ENCODE peak calls at places on chromosomes 13 and 19, in five cellular contexts. One of them, this sample, is unnamed.
A peak's percentile ranks its signal among the peaks of the same experiment; 100 is the strongest.

GRCh38 chr19:38425810-38426466 is at the start of gene RASGRP4:
- DNase-seq in CD14-positive monocyte: peak; percentile 64
- DNase-seq in tibial nerve: no peak
- DNase-seq in naive thymus-derived CD8-positive, alpha-beta T cell: peak; percentile 51
- DNase-seq in amygdala: no peak
- DNase-seq in this sample: peak; percentile 48

GRCh38 chr19:46924874-46925547 is 64.2 kb downstream of the ARHGAP35 start:
- DNase-seq in CD14-positive monocyte: no peak
- DNase-seq in tibial nerve: no peak
- DNase-seq in naive thymus-derived CD8-positive, alpha-beta T cell: no peak
- DNase-seq in amygdala: no peak
- DNase-seq in this sample: no peak

GRCh38 chr13:90943961-90944360 is 403.5 kb upstream of the MIR17HG start:
- DNase-seq in CD14-positive monocyte: no peak
- DNase-seq in tibial nerve: no peak
- DNase-seq in naive thymus-derived CD8-positive, alpha-beta T cell: no peak
- DNase-seq in amygdala: no peak
- DNase-seq in this sample: no peak

GRCh38 chr19:13091400-13092161 is 11.1 kb downstream of the LYL1 start:
- DNase-seq in CD14-positive monocyte: no peak
- DNase-seq in tibial nerve: no peak
- DNase-seq in naive thymus-derived CD8-positive, alpha-beta T cell: no peak
- DNase-seq in amygdala: peak; percentile 66
- DNase-seq in this sample: no peak

GRCh38 chr13:64078480-64078936 is 2662.9 kb upstream of the PCDH20 start:
- DNase-seq in CD14-positive monocyte: no peak
- DNase-seq in tibial nerve: no peak
- DNase-seq in naive thymus-derived CD8-positive, alpha-beta T cell: no peak
- DNase-seq in amygdala: no peak
- DNase-seq in this sample: no peak

GRCh38 chr13:85565652-85566051 is 233.6 kb downstream of the SLITRK6 start:
- DNase-seq in CD14-positive monocyte: no peak
- DNase-seq in tibial nerve: no peak
- DNase-seq in naive thymus-derived CD8-positive, alpha-beta T cell: no peak
- DNase-seq in amygdala: no peak
- DNase-seq in this sample: no peak

GRCh38 chr13:37134411-37135041 is 29.1 kb upstream of the CSNK1A1L start:
- DNase-seq in CD14-positive monocyte: no peak
- DNase-seq in tibial nerve: no peak
- DNase-seq in naive thymus-derived CD8-positive, alpha-beta T cell: no peak
- DNase-seq in amygdala: no peak
- DNase-seq in this sample: no peak

GRCh38 chr13:99981115-99982020 is at the start of gene ZIC2:
- DNase-seq in CD14-positive monocyte: no peak
- DNase-seq in tibial nerve: no peak
- DNase-seq in naive thymus-derived CD8-positive, alpha-beta T cell: no peak
- DNase-seq in amygdala: no peak
- DNase-seq in this sample: no peak

GRCh38 chr19:47471381-47471732 is 336 bp downstream of the SLC8A2 start:
- DNase-seq in CD14-positive monocyte: no peak
- DNase-seq in tibial nerve: no peak
- DNase-seq in naive thymus-derived CD8-positive, alpha-beta T cell: no peak
- DNase-seq in amygdala: no peak
- DNase-seq in this sample: no peak

GRCh38 chr13:113129921-113130750 is 7.5 kb downstream of the F10 start:
- DNase-seq in CD14-positive monocyte: no peak
- DNase-seq in tibial nerve: no peak
- DNase-seq in naive thymus-derived CD8-positive, alpha-beta T cell: no peak
- DNase-seq in amygdala: no peak
- DNase-seq in this sample: no peak

GRCh38 chr13:110265682-110266430 is 41.1 kb downstream of the COL4A1 start:
- DNase-seq in CD14-positive monocyte: no peak
- DNase-seq in tibial nerve: no peak
- DNase-seq in naive thymus-derived CD8-positive, alpha-beta T cell: no peak
- DNase-seq in amygdala: no peak
- DNase-seq in this sample: no peak

GRCh38 chr13:101736551-101736950 is 284.1 kb downstream of the ITGBL1 start:
- DNase-seq in CD14-positive monocyte: no peak
- DNase-seq in tibial nerve: no peak
- DNase-seq in naive thymus-derived CD8-positive, alpha-beta T cell: no peak
- DNase-seq in amygdala: no peak
- DNase-seq in this sample: no peak

GRCh38 chr19:38655148-38655824 is 7.8 kb downstream of the ACTN4 start:
- DNase-seq in CD14-positive monocyte: no peak
- DNase-seq in tibial nerve: no peak
- DNase-seq in naive thymus-derived CD8-positive, alpha-beta T cell: no peak
- DNase-seq in amygdala: no peak
- DNase-seq in this sample: no peak

GRCh38 chr19:19113040-19113541 is 25.2 kb downstream of the TMEM161A start:
- DNase-seq in CD14-positive monocyte: no peak
- DNase-seq in tibial nerve: no peak
- DNase-seq in naive thymus-derived CD8-positive, alpha-beta T cell: no peak
- DNase-seq in amygdala: no peak
- DNase-seq in this sample: no peak

GRCh38 chr19:44644391-44645016 is 794 bp downstream of the PVR start:
- DNase-seq in CD14-positive monocyte: no peak
- DNase-seq in tibial nerve: no peak
- DNase-seq in naive thymus-derived CD8-positive, alpha-beta T cell: no peak
- DNase-seq in amygdala: no peak
- DNase-seq in this sample: no peak

GRCh38 chr13:48043789-48044503 is 6.4 kb downstream of the NUDT15 start:
- DNase-seq in CD14-positive monocyte: no peak
- DNase-seq in tibial nerve: no peak
- DNase-seq in naive thymus-derived CD8-positive, alpha-beta T cell: no peak
- DNase-seq in amygdala: no peak
- DNase-seq in this sample: no peak

GRCh38 chr13:42041017-42041683 is 7.3 kb upstream of the DGKH start:
- DNase-seq in CD14-positive monocyte: no peak
- DNase-seq in tibial nerve: no peak
- DNase-seq in naive thymus-derived CD8-positive, alpha-beta T cell: no peak
- DNase-seq in amygdala: peak; percentile 34
- DNase-seq in this sample: no peak

GRCh38 chr13:35219021-35219420 is 257.5 kb downstream of the MAB21L1 start:
- DNase-seq in CD14-positive monocyte: no peak
- DNase-seq in tibial nerve: no peak
- DNase-seq in naive thymus-derived CD8-positive, alpha-beta T cell: no peak
- DNase-seq in amygdala: no peak
- DNase-seq in this sample: no peak

This sample was measured in T-cell.